ENCODE peak calls at places on chromosome 4, in nine cellular contexts. M, A, V, K, W, X, B, Y and J are unnamed samples.

GRCh38 chr4:60223098-60223497 is 977.0 kb upstream of the ADGRL3 start:
- DNase-seq in M (no peak), A (no peak), V (no peak), K (no peak), W (no peak), X (no peak), B (no peak), Y (no peak), J (no peak)

GRCh38 chr4:137203601-137204000 is 328.7 kb downstream of the PCDH18 start:
- DNase-seq in M (no peak), A (no peak), V (no peak), K (no peak), W (no peak), X (no peak), B (no peak), Y (peak; percentile 76), J (no peak)

GRCh38 chr4:154472870-154473269 is 18.7 kb downstream of the DCHS2 start:
- DNase-seq in M (no peak), A (no peak), V (no peak), K (no peak), W (no peak), X (no peak), B (no peak), Y (no peak), J (no peak)

GRCh38 chr4:86825511-86825910 is 23.7 kb downstream of the SLC10A6 start:
- DNase-seq in M (no peak), A (no peak), V (no peak), K (no peak), W (no peak), X (no peak), B (no peak), Y (no peak), J (peak; percentile 78)

GRCh38 chr4:150348079-150348478 is 233.9 kb upstream of the MAB21L2 start:
- DNase-seq in M (no peak), A (no peak), V (no peak), K (no peak), W (no peak), X (no peak), B (peak; percentile 41), Y (peak; percentile 60), J (peak; percentile 46)

GRCh38 chr4:15989431-15989830 is 26.5 kb upstream of the FGFBP2 start:
- DNase-seq in M (no peak), A (no peak), V (no peak), K (no peak), W (no peak), X (no peak), B (no peak), Y (peak; percentile 50), J (no peak)

GRCh38 chr4:150242820-150243458 is 164.7 kb downstream of the DCLK2 start:
- DNase-seq in M (no peak), A (peak; percentile 68), V (peak; percentile 23), K (peak; percentile 80), W (no peak), X (no peak), B (peak; percentile 12), Y (peak; percentile 49), J (no peak)

GRCh38 chr4:112557676-112558411 is 41.9 kb upstream of the NEUROG2 start:
- DNase-seq in M (no peak), A (no peak), V (no peak), K (peak; percentile 10), W (no peak), X (no peak), B (no peak), Y (no peak), J (no peak)

GRCh38 chr4:17275836-17276235 is 236.1 kb downstream of the QDPR start:
- DNase-seq in M (no peak), A (no peak), V (no peak), K (no peak), W (no peak), X (no peak), B (no peak), Y (peak; percentile 9), J (no peak)

GRCh38 chr4:10092481-10093272 is 23.9 kb downstream of the WDR1 start:
- DNase-seq in M (no peak), A (no peak), V (no peak), K (no peak), W (no peak), X (no peak), B (no peak), Y (peak; percentile 34), J (no peak)
- H3K4me1 ChIP-seq in M (peaks cover 87% of the 10 kb centered on the region), A (peaks cover 94% of the 10 kb centered on the region), V (peaks cover 37% of the 10 kb centered on the region), K (peaks cover 5% of the 10 kb centered on the region), W (peaks cover 56% of the 10 kb centered on the region), X (peaks cover 75% of the 10 kb centered on the region), B (peaks cover 28% of the 10 kb centered on the region), Y (peaks cover 55% of the 10 kb centered on the region), J (peaks cover 25% of the 10 kb centered on the region)

DNA sequence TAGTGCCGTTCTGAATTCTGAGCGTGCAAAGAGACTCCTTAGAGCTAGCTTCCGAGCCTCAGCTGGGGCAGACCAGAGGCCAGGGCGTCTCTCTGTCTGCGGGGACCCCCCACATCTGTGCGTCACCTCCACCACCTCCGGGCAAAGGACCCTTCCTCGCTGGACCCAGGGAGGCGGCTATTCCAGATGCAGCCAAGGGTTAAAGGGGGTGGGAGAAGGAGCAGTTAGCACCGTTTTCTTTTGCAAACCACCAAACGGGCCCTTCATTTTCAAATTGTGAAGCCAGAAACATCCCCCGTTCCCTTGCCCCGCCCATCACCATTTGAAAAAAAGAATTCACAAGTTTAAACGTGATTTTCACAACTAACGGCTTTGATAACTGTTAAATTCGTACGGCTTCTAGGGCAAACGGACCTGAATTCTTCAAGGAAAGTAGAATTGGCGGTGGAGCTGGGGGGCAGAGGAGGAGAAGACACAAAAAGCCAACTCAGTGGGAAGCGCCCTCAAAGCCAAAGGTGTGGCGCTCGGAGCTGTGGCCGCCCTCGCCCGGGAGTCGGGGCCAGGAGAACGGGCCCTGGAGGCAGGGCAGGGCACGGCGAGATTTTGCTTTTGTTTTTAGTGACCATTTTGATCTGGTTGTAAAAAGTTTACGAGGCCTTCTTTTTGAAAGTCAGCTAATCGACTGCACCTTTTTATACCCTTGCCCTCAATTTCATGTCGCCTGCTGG is 3.3 kb upstream of the PDGFRA start:
- DNase-seq in M (no peak), A (no peak), V (peak; percentile 24), K (peak; percentile 66), W (no peak), X (no peak), B (no peak), Y (peak; percentile 75), J (no peak)
- H3K27me3 ChIP-seq in M (no peaks in the 10 kb centered on the region), A (peaks cover 67% of the 10 kb centered on the region), V (peaks cover 39% of the 10 kb centered on the region), K (peaks cover 100% of the 10 kb centered on the region), W (peaks cover 69% of the 10 kb centered on the region), X (peaks cover 53% of the 10 kb centered on the region), B (no peaks in the 10 kb centered on the region), Y (no peaks in the 10 kb centered on the region), J (peaks cover 73% of the 10 kb centered on the region)

GRCh38 chr4:105620640-105621323 is 68.4 kb downstream of the ARHGEF38 start:
- DNase-seq in M (no peak), A (no peak), V (no peak), K (no peak), W (no peak), X (no peak), B (peak; percentile 16), Y (peak; percentile 56), J (peak; percentile 53)

GRCh38 chr4:105623099-105623498 is 70.7 kb downstream of the ARHGEF38 start:
- DNase-seq in M (no peak), A (no peak), V (no peak), K (no peak), W (no peak), X (no peak), B (no peak), Y (no peak), J (no peak)

GRCh38 chr4:105619193-105619931 is 66.9 kb downstream of the ARHGEF38 start:
- DNase-seq in M (no peak), A (no peak), V (no peak), K (no peak), W (peak; percentile 29), X (peak; percentile 51), B (no peak), Y (no peak), J (no peak)

GRCh38 chr4:105624530-105624929 is 72.1 kb downstream of the ARHGEF38 start:
- DNase-seq in M (no peak), A (no peak), V (peak; percentile 16), K (no peak), W (no peak), X (peak; percentile 16), B (no peak), Y (peak; percentile 63), J (no peak)

GRCh38 chr4:105622269-105622668 is 69.8 kb downstream of the ARHGEF38 start:
- DNase-seq in M (no peak), A (no peak), V (no peak), K (no peak), W (no peak), X (no peak), B (no peak), Y (no peak), J (no peak)
- H3K4me1 ChIP-seq in M (no peaks in the 10 kb centered on the region), A (no peaks in the 10 kb centered on the region), V (no peaks in the 10 kb centered on the region), K (no peaks in the 10 kb centered on the region), W (no peaks in the 10 kb centered on the region), X (peaks cover 10% of the 10 kb centered on the region), B (peaks cover 11% of the 10 kb centered on the region), Y (no peaks in the 10 kb centered on the region), J (peaks cover 6% of the 10 kb centered on the region)

GRCh38 chr4:1516261-1516660 is 110.0 kb upstream of the NKX1-1 start:
- DNase-seq in M (no peak), A (no peak), V (no peak), K (no peak), W (no peak), X (no peak), B (no peak), Y (no peak), J (no peak)
- H3K27me3 ChIP-seq in M (no peaks in the 10 kb centered on the region), A (peaks cover 17% of the 10 kb centered on the region), V (no peaks in the 10 kb centered on the region), K (no peaks in the 10 kb centered on the region), W (peaks cover 69% of the 10 kb centered on the region), X (peaks cover 18% of the 10 kb centered on the region), B (no peaks in the 10 kb centered on the region), Y (peaks cover 12% of the 10 kb centered on the region), J (peaks cover 40% of the 10 kb centered on the region)